ENCODE peak calls at places on chromosomes 7 and 10, in four cellular contexts. One of them, this sample, is unnamed.

GRCh38 chr7:22554184-22554583 is 54.2 kb upstream of the STEAP1B start:
- DNase-seq in SIG-M5: no peak
- DNase-seq in Calu3: no peak
- DNase-seq in SK-MEL-5: no peak
- DNase-seq in this sample: no peak

GRCh38 chr10:119786117-119786769 is 60.4 kb downstream of the INPP5F start:
- DNase-seq in SK-MEL-5: peak; percentile 49
- DNase-seq in Calu3: no peak
- DNase-seq in SIG-M5: peak; percentile 89
- DNase-seq in this sample: no peak

GRCh38 chr7:134070673-134071072 is 56.5 kb upstream of the LRGUK start:
- DNase-seq in SK-MEL-5: no peak
- DNase-seq in SIG-M5: no peak
- DNase-seq in Calu3: no peak
- DNase-seq in this sample: no peak

GRCh38 chr7:22569586-22570321 is 69.8 kb upstream of the STEAP1B start:
- DNase-seq in Calu3: no peak
- DNase-seq in SK-MEL-5: no peak
- DNase-seq in SIG-M5: peak; percentile 30
- DNase-seq in this sample: peak; percentile 49

GRCh38 chr7:127396184-127396583 is 3.7 kb upstream of the ZNF800 start:
- DNase-seq in Calu3: no peak
- DNase-seq in SIG-M5: peak; percentile 87
- DNase-seq in SK-MEL-5: peak; percentile 44
- DNase-seq in this sample: peak; percentile 33

GRCh38 chr7:17320642-17321041 is 22.2 kb downstream of the AHR start:
- DNase-seq in Calu3: no peak
- DNase-seq in SK-MEL-5: no peak
- DNase-seq in SIG-M5: no peak
- DNase-seq in this sample: no peak

GRCh38 chr10:113177163-113177935 is 227.3 kb downstream of the TCF7L2 start:
- DNase-seq in Calu3: no peak
- DNase-seq in SK-MEL-5: no peak
- DNase-seq in SIG-M5: no peak
- DNase-seq in this sample: no peak

GRCh38 chr10:104254493-104255243 is at the start of gene GSTO1:
- DNase-seq in SK-MEL-5: peak; percentile 84
- DNase-seq in Calu3: peak; percentile 56
- DNase-seq in SIG-M5: no peak
- DNase-seq in this sample: peak; percentile 72